ENCODE peak calls at places on chromosomes 3 and 15, in eight cellular contexts. B is activated CD4-positive, alpha-beta T cell treated with anti-CD3 and anti-CD28 coated beads, Interleukin-2, amount 50 U/mL, for 1 hour; M is stimulated activated CD4-positive, alpha-beta T cell treated with anti-CD3 and anti-CD28 coated beads, Interleukin-12 subunit alpha, Interleukin-12 subunit beta, amount 100 ng/mL, for 4 hours; S is transverse colon; C is activated gamma-delta T cell; F is osteocyte; E is GM18507; I is MV-4-11. J is an unnamed sample.

GRCh38 chr3:58633157-58633865 is 33.3 kb downstream of the FAM3D start:
- DNase-seq in B (no peak), S (no peak), F (no peak), C (no peak), I (no peak), E (no peak), M (no peak), J (no peak)

GRCh38 chr15:47184003-47184404 is 533.3 kb upstream of the SEMA6D start:
- DNase-seq in B (no peak), I (no peak), F (no peak), E (no peak), C (no peak), M (no peak), S (peak), J (no peak)

GRCh38 chr15:44058126-44058525 is 136.9 kb downstream of the FRMD5 start:
- DNase-seq in E (no peak), S (no peak), F (no peak), B (no peak), I (peak), M (no peak), C (no peak), J (no peak)

GRCh38 chr15:74202461-74203401 is at the start of gene STRA6:
- DNase-seq in M (no peak), E (no peak), C (no peak), I (no peak), S (no peak), B (no peak), F (no peak), J (peak)

GRCh38 chr3:46719044-46719565 is 1.4 kb upstream of the PRSS50 start:
- DNase-seq in F (no peak), E (no peak), M (no peak), I (no peak), C (no peak), B (no peak), S (no peak), J (no peak)

GRCh38 chr3:99669879-99670555 is 31.6 kb downstream of the COL8A1 start:
- DNase-seq in C (no peak), E (no peak), B (no peak), F (no peak), M (no peak), I (no peak), S (no peak), J (no peak)

GRCh38 chr15:96345560-96346389 is 15.3 kb downstream of the NR2F2 start:
- DNase-seq in C (no peak), I (peak), B (no peak), S (no peak), F (no peak), M (no peak), E (no peak), J (peak)

GRCh38 chr3:86984271-86984670 is 6.7 kb downstream of the VGLL3 start:
- DNase-seq in C (no peak), S (no peak), E (no peak), F (no peak), M (no peak), B (no peak), I (no peak), J (no peak)

GRCh38 chr3:150005243-150006102 is 34.8 kb upstream of the PFN2 start:
- DNase-seq in C (no peak), E (no peak), S (no peak), I (no peak), B (no peak), F (no peak), M (no peak), J (no peak)

GRCh38 chr15:92638291-92638708 is 17.3 kb downstream of the FAM174B start:
- DNase-seq in B (no peak), I (no peak), C (no peak), S (peak), E (no peak), M (no peak), F (peak), J (no peak)

GRCh38 chr3:15241341-15241740 is 35.3 kb downstream of the CAPN7 start:
- DNase-seq in M (peak), E (no peak), I (peak), F (no peak), B (peak), C (no peak), S (no peak), J (no peak)

GRCh38 chr3:181493423-181493822 is 218.3 kb upstream of the SOX2 start:
- DNase-seq in C (no peak), M (no peak), I (no peak), B (no peak), E (no peak), S (no peak), F (no peak), J (no peak)

GRCh38 chr3:139378587-139378986 is 10.9 kb downstream of the COPB2 start:
- DNase-seq in C (no peak), I (no peak), M (no peak), S (no peak), F (no peak), E (no peak), B (no peak), J (no peak)

GRCh38 chr15:59186501-59186900 is 20.1 kb upstream of the LDHAL6B start:
- DNase-seq in C (no peak), M (no peak), S (no peak), E (no peak), F (no peak), I (no peak), B (no peak), J (no peak)

GRCh38 chr15:47717036-47717611 is at the start of gene SEMA6D:
- DNase-seq in M (no peak), C (no peak), S (peak), I (no peak), F (peak), B (no peak), E (no peak), J (peak)

GRCh38 chr3:193346259-193346658 is 32.3 kb downstream of the ATP13A5 start:
- DNase-seq in I (no peak), B (no peak), M (no peak), E (no peak), S (no peak), C (no peak), F (no peak), J (no peak)

GRCh38 chr3:22585504-22585903 is 617.6 kb upstream of the UBE2E2 start:
- DNase-seq in M (no peak), E (no peak), I (no peak), C (no peak), S (no peak), F (no peak), B (no peak), J (peak)

GRCh38 chr15:91444656-91445055 is 344.6 kb downstream of the SV2B start:
- DNase-seq in M (no peak), E (no peak), I (no peak), B (no peak), S (no peak), F (no peak), C (no peak), J (no peak)

GRCh38 chr15:60059186-60059585 is 55.1 kb downstream of the FOXB1 start:
- DNase-seq in E (no peak), M (no peak), B (no peak), C (no peak), S (no peak), I (no peak), F (no peak), J (no peak)

GRCh38 chr3:39275052-39275451 is 4.8 kb downstream of the CX3CR1 start:
- DNase-seq in S (no peak), C (no peak), E (no peak), M (no peak), B (no peak), I (no peak), F (no peak), J (no peak)

GRCh38 chr3:1611824-1612223 is 486.8 kb upstream of the CNTN4 start:
- DNase-seq in B (no peak), E (no peak), S (no peak), C (no peak), F (no peak), I (no peak), M (no peak), J (no peak)

GRCh38 chr3:112390783-112391641 is 58.1 kb downstream of the CD200 start:
- DNase-seq in S (no peak), F (no peak), E (no peak), M (no peak), B (no peak), I (no peak), C (no peak), J (peak)

GRCh38 chr3:183285828-183286457 is 32.9 kb downstream of the B3GNT5 start:
- DNase-seq in S (peak), E (peak), C (peak), M (peak), I (peak), F (no peak), B (peak), J (peak)

GRCh38 chr3:123374016-123374415 is 74.9 kb downstream of the ADCY5 start:
- DNase-seq in S (no peak), I (no peak), B (no peak), C (no peak), E (no peak), F (no peak), M (no peak), J (no peak)

GRCh38 chr15:59222106-59222505 is 15.5 kb downstream of the LDHAL6B start:
- DNase-seq in M (no peak), S (no peak), B (no peak), I (no peak), C (no peak), F (no peak), E (no peak), J (no peak)

GRCh38 chr3:194485876-194486539 is 794 bp downstream of the ATP13A3 start:
- DNase-seq in E (no peak), S (peak), I (no peak), C (peak), B (peak), M (peak), F (peak), J (no peak)

GRCh38 chr15:72116680-72117447 is 1.1 kb downstream of the MYO9A start:
- DNase-seq in F (no peak), S (peak), I (no peak), E (no peak), B (peak), C (no peak), M (no peak), J (peak)

GRCh38 chr15:68820205-68820588 is 498 bp downstream of the ANP32A start:
- DNase-seq in S (peak), M (peak), F (peak), E (no peak), B (peak), I (peak), C (peak), J (no peak)

GRCh38 chr3:24622696-24623225 is 128.1 kb upstream of the THRB start:
- DNase-seq in S (no peak), C (no peak), E (no peak), M (no peak), B (no peak), F (no peak), I (no peak), J (no peak)

GRCh38 chr15:72203507-72203837 is 5.9 kb upstream of the GRAMD2A start:
- DNase-seq in E (no peak), F (no peak), M (no peak), C (no peak), B (no peak), I (no peak), S (no peak), J (peak)

GRCh38 chr15:92451225-92451825 is 57.6 kb downstream of the ST8SIA2 start:
- DNase-seq in S (no peak), E (no peak), M (no peak), C (no peak), F (no peak), B (no peak), I (no peak), J (peak)

GRCh38 chr15:32861741-32862140 is 143.9 kb downstream of the GREM1 start:
- DNase-seq in M (no peak), I (peak), S (peak), B (no peak), C (no peak), F (peak), E (no peak), J (no peak)

GRCh38 chr3:40911928-40912327 is 287.4 kb upstream of the CTNNB1 start:
- DNase-seq in S (no peak), B (no peak), I (no peak), C (no peak), F (no peak), E (no peak), M (no peak), J (no peak)

GRCh38 chr15:86157929-86158328 is 78.3 kb downstream of the AGBL1 start:
- DNase-seq in M (no peak), C (no peak), S (no peak), F (no peak), E (no peak), B (no peak), I (no peak), J (no peak)

GRCh38 chr3:57577786-57578185 is 19.4 kb downstream of the ARF4 start:
- DNase-seq in E (no peak), S (no peak), B (no peak), M (no peak), C (no peak), I (no peak), F (no peak), J (no peak)

GRCh38 chr3:47857151-47857550 is 54.2 kb downstream of the DHX30 start:
- DNase-seq in B (no peak), I (no peak), F (no peak), M (no peak), E (no peak), S (no peak), C (no peak), J (no peak)

GRCh38 chr15:54960266-54960665 is 236.5 kb downstream of the RSL24D1 start:
- DNase-seq in I (no peak), B (no peak), C (no peak), E (no peak), S (no peak), M (no peak), F (no peak), J (no peak)

GRCh38 chr15:92970656-92971055 is 70.5 kb downstream of the CHD2 start:
- DNase-seq in M (no peak), E (no peak), C (no peak), S (no peak), F (no peak), I (no peak), B (no peak), J (no peak)